ENCODE peak calls at places on chromosomes 13 and 19, in ten cellular contexts. J is upper lobe of right lung, E is prostate gland, N is cardiac muscle cell, C is heart left ventricle, M is BJ, Y is tibial nerve, Z is fibroblast of lung, G is ascending aorta, B is astrocyte. U is an unnamed sample.

GRCh38 chr13:47932953-47933687 is 68.0 kb downstream of the SUCLA2 start:
- DNase-seq in J (no peak), E (no peak), N (no peak), C (no peak), M (no peak), Y (no peak), Z (peak; percentile 6), G (no peak), B (no peak), U (no peak)

GRCh38 chr19:45865269-45865948 is 1.3 kb downstream of the FOXA3 start:
- DNase-seq in J (no peak), E (no peak), N (no peak), C (no peak), M (no peak), Y (no peak), Z (no peak), G (no peak), B (no peak), U (no peak)

GRCh38 chr13:22487932-22488331 is 692.8 kb upstream of the SGCG start:
- DNase-seq in J (no peak), E (no peak), N (peak; percentile 2), C (no peak), M (no peak), Y (no peak), Z (peak; percentile 77), G (no peak), B (no peak), U (no peak)

GRCh38 chr13:20610006-20610405 is 43.0 kb downstream of the IFT88 start:
- DNase-seq in J (no peak), E (no peak), N (no peak), C (no peak), M (no peak), Y (no peak), Z (peak; percentile 6), G (no peak), B (no peak), U (no peak)

GRCh38 chr13:45950343-45950995 is 98.9 kb upstream of the SIAH3 start:
- DNase-seq in J (no peak), E (no peak), N (no peak), C (no peak), M (no peak), Y (no peak), Z (peak; percentile 22), G (no peak), B (no peak), U (no peak)

GRCh38 chr13:25455146-25455545 is 83.4 kb downstream of the ATP8A2 start:
- DNase-seq in J (no peak), E (no peak), N (no peak), C (no peak), M (no peak), Y (no peak), Z (no peak), G (no peak), B (no peak), U (no peak)

GRCh38 chr19:34962281-34962944 is 1.6 kb downstream of the ZNF792 start:
- DNase-seq in J (no peak), E (no peak), N (peak; percentile 46), C (no peak), M (no peak), Y (no peak), Z (no peak), G (no peak), B (no peak), U (no peak)

GRCh38 chr13:20188649-20189553 is 3.8 kb downstream of the GJB2 start:
- DNase-seq in J (peak; percentile 74), E (no peak), N (no peak), C (no peak), M (no peak), Y (no peak), Z (no peak), G (no peak), B (no peak), U (no peak)

GRCh38 chr13:53064721-53065120 is 36.1 kb downstream of the OLFM4 start:
- DNase-seq in J (no peak), E (no peak), N (peak; percentile 40), C (peak; percentile 43), M (no peak), Y (no peak), Z (no peak), G (no peak), B (no peak), U (no peak)

GRCh38 chr19:50465986-50466771 is 10.1 kb upstream of the EMC10 start:
- DNase-seq in J (peak; percentile 85), E (no peak), N (no peak), C (peak; percentile 20), M (no peak), Y (no peak), Z (no peak), G (no peak), B (no peak), U (no peak)

GRCh38 chr13:29110003-29110402 is 289.9 kb downstream of the MTUS2 start:
- DNase-seq in J (no peak), E (no peak), N (no peak), C (no peak), M (no peak), Y (no peak), Z (no peak), G (no peak), B (no peak), U (no peak)

GRCh38 chr19:5947435-5947834 is 30.5 kb downstream of the RANBP3 start:
- DNase-seq in J (peak; percentile 78), E (no peak), N (peak; percentile 88), C (peak; percentile 82), M (no peak), Y (peak; percentile 44), Z (peak; percentile 80), G (peak; percentile 47), B (peak; percentile 27), U (no peak)

GRCh38 chr13:91894311-91894710 is 495.9 kb downstream of the GPC5 start:
- DNase-seq in J (no peak), E (no peak), N (peak; percentile 42), C (no peak), M (no peak), Y (no peak), Z (peak; percentile 64), G (no peak), B (peak; percentile 2), U (no peak)

GRCh38 chr13:44876782-44877324 is 112.4 kb downstream of the NUFIP1 start:
- DNase-seq in J (no peak), E (no peak), N (no peak), C (no peak), M (no peak), Y (no peak), Z (no peak), G (no peak), B (no peak), U (no peak)

GRCh38 chr19:51687791-51688664 is 5.1 kb upstream of the SPACA6 start:
- DNase-seq in J (no peak), E (no peak), N (peak; percentile 71), C (peak; percentile 83), M (no peak), Y (peak; percentile 39), Z (peak; percentile 70), G (no peak), B (peak; percentile 45), U (no peak)

GRCh38 chr13:59730026-59730425 is 433.7 kb downstream of the DIAPH3 start:
- DNase-seq in J (no peak), E (no peak), N (peak; percentile 14), C (no peak), M (no peak), Y (no peak), Z (no peak), G (no peak), B (no peak), U (no peak)

GRCh38 chr13:28830580-28830979 is 10.4 kb downstream of the MTUS2 start:
- DNase-seq in J (no peak), E (no peak), N (no peak), C (no peak), M (no peak), Y (no peak), Z (no peak), G (no peak), B (no peak), U (no peak)

GRCh38 chr19:33060586-33060985 is 4.1 kb downstream of the RHPN2 start:
- DNase-seq in J (no peak), E (no peak), N (no peak), C (no peak), M (no peak), Y (no peak), Z (no peak), G (no peak), B (no peak), U (no peak)
- H3K27me3 ChIP-seq in J (peaks cover 16% of the 10 kb centered on the region), E (no peaks in the 10 kb centered on the region), N (peaks cover 3% of the 10 kb centered on the region), C (peaks cover 23% of the 10 kb centered on the region), M (no peaks in the 10 kb centered on the region), Y (peaks cover 25% of the 10 kb centered on the region), Z (no peaks in the 10 kb centered on the region), G (peaks cover 11% of the 10 kb centered on the region), B (no peaks in the 10 kb centered on the region), U (no peaks in the 10 kb centered on the region)

DNA sequence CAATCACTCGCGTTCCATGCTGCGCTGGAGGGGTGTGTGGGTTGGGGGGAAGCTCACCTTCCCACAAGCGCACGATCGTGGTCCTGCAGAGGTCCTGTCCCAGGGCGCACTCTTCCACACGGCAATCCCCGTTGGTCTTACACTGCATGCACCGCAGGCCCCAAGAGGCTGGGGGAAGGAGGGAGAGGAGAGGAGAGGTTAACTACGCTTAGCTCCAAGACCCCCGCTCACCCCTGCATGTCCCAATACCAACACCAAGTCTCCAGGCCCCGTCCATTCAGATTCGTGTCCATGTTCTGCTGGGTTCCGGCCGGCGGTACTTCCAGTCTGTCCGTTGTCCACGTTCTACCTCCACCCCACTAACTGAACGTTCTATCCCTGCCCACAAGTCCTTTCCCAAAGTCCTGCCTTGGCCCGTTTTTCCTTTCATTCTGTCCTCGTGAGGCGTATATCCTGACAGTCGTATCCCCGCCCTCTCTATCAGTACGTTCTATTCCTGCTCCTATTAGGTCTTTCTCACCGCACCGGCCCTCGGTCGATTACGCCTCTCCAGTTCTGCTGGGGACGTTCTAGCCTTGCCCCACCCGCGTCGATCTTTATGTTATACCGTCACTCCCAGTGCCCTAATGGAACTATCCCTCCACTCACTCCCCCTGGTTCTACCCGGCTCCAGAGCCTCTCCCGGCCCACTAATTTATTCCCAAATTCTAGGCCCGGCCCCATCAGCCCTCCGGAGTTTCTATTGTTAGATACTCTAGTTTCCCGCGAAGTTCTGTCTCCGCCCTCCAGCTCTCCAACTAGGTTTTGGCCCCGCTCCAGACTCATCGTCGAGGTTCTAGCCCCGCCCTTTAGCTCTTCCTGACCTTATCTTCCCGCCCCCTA is 2.2 kb downstream of the PLAUR start:
- DNase-seq in J (peak; percentile 70), E (no peak), N (peak; percentile 26), C (peak; percentile 34), M (no peak), Y (no peak), Z (no peak), G (no peak), B (no peak), U (no peak)
- H3K4me3 ChIP-seq in J (peak overlapping the region; percentile 40), E (peak overlapping the region; percentile 43), N (peak overlapping the region; percentile 15), C (peak overlapping the region; percentile 39), M (peak overlapping the region; percentile 39), Y (peak overlapping the region; percentile 64), Z (peak overlapping the region; percentile 65), G (peak overlapping the region; percentile 47), B (peak overlapping the region; percentile 61), U (peak overlapping the region; percentile 15)

GRCh38 chr13:23634897-23635296 is 64.7 kb downstream of the TNFRSF19 start:
- DNase-seq in J (no peak), E (no peak), N (no peak), C (no peak), M (no peak), Y (no peak), Z (no peak), G (no peak), B (no peak), U (no peak)
- TF ChIP-seq CTCF in J (no peak), E (no peak), N (no peak), C (no peak), M (no peak), Y (no peak), Z (no peak), G (no peak), B (no peak), U (peak; percentile 6)

GRCh38 chr13:27347373-27347772 is 76.7 kb downstream of the RASL11A start:
- DNase-seq in J (no peak), E (no peak), N (no peak), C (no peak), M (no peak), Y (no peak), Z (no peak), G (no peak), B (peak; percentile 22), U (no peak)
- H3K27me3 ChIP-seq in J (peaks cover 9% of the 10 kb centered on the region), E (no peaks in the 10 kb centered on the region), N (no peaks in the 10 kb centered on the region), C (no peaks in the 10 kb centered on the region), M (peaks cover 10% of the 10 kb centered on the region), Y (peaks cover 12% of the 10 kb centered on the region), Z (no peaks in the 10 kb centered on the region), G (no peaks in the 10 kb centered on the region), B (peaks cover 9% of the 10 kb centered on the region), U (peaks cover 2% of the 10 kb centered on the region)

U was measured in GM06990.